ENCODE peak calls at places on chromosomes 13 and 19, in ten cellular contexts. T, P, F, C, A, Z, R, G, L and D are unnamed samples.

GRCh38 chr13:114268344-114269280 is 12.8 kb upstream of the UPF3A start:
- DNase-seq in G (no peak), R (no peak), P (no peak), F (no peak), L (no peak), C (no peak), A (no peak), T (no peak), Z (no peak), D (no peak)

GRCh38 chr13:42322806-42323205 is 50.9 kb downstream of the AKAP11 start:
- DNase-seq in A (no peak), P (no peak), Z (no peak), L (no peak), C (no peak), G (no peak), F (no peak), T (no peak), R (no peak), D (no peak)

GRCh38 chr13:78098249-78098648 is 179.6 kb upstream of the EDNRB start:
- DNase-seq in T (no peak), R (no peak), Z (no peak), P (no peak), C (no peak), G (no peak), A (no peak), L (no peak), F (no peak), D (no peak)

GRCh38 chr19:46809534-46810272 is 21.3 kb upstream of the SLC1A5 start:
- DNase-seq in C (no peak), A (no peak), F (no peak), Z (no peak), R (no peak), L (no peak), T (no peak), P (no peak), G (no peak), D (no peak)

GRCh38 chr13:50161052-50161451 is 145.8 kb downstream of the KCNRG start:
- DNase-seq in C (no peak), A (no peak), F (peak), G (no peak), Z (peak), T (no peak), R (no peak), L (no peak), P (no peak), D (no peak)

GRCh38 chr13:44815507-44816074 is 173.7 kb downstream of the NUFIP1 start:
- DNase-seq in A (no peak), L (no peak), G (peak), Z (peak), T (no peak), C (no peak), R (no peak), F (peak), P (no peak), D (no peak)

GRCh38 chr13:66264976-66265375 is 965.2 kb downstream of the PCDH9 start:
- DNase-seq in C (no peak), A (no peak), T (no peak), G (no peak), P (no peak), F (no peak), L (no peak), Z (no peak), R (no peak), D (no peak)

GRCh38 chr13:109243311-109243951 is 543.0 kb downstream of the IRS2 start:
- DNase-seq in C (no peak), A (no peak), G (peak), F (peak), Z (peak), R (no peak), T (no peak), L (no peak), P (no peak), D (no peak)

GRCh38 chr13:66225071-66225470 is 1005.1 kb downstream of the PCDH9 start:
- DNase-seq in L (no peak), A (no peak), Z (no peak), G (no peak), F (no peak), C (no peak), P (no peak), T (no peak), R (no peak), D (no peak)